ENCODE peak calls at places on chromosomes 13 and 19, in four cellular contexts. U, N, T and W are unnamed samples.
A peak's percentile ranks its signal among the peaks of the same experiment; 100 is the strongest.

GRCh38 chr13:108961542-108962125 is 332.2 kb downstream of the MYO16 start:
- DNase-seq in T (peak; percentile 60), U (peak; percentile 47), N (peak; percentile 62), W (peak; percentile 19)

GRCh38 chr13:71320452-71320851 is 546.6 kb downstream of the DACH1 start:
- DNase-seq in N (peak; percentile 41), U (peak; percentile 3), T (peak; percentile 31), W (no peak)

GRCh38 chr13:110448230-110448629 is 113.3 kb downstream of the RAB20 start:
- DNase-seq in N (peak; percentile 86), T (no peak), U (no peak), W (peak; percentile 69)

GRCh38 chr13:71619096-71619495 is 247.9 kb downstream of the DACH1 start:
- DNase-seq in U (no peak), N (no peak), T (no peak), W (no peak)

GRCh38 chr13:108551674-108552073 is 77.7 kb upstream of the MYO16 start:
- DNase-seq in T (no peak), U (no peak), N (no peak), W (no peak)

GRCh38 chr13:50208826-50209335 is 193.6 kb downstream of the KCNRG start:
- DNase-seq in N (peak; percentile 76), U (peak; percentile 89), T (peak; percentile 77), W (no peak)

GRCh38 chr19:35208121-35208520 is 20.4 kb downstream of the FAM187B start:
- DNase-seq in T (no peak), N (no peak), U (no peak), W (no peak)

GRCh38 chr13:113647351-113648217 is 10.4 kb downstream of the ATP4B start:
- DNase-seq in N (no peak), U (no peak), T (peak; percentile 49), W (no peak)

GRCh38 chr13:100106705-100107104 is 17.8 kb downstream of the PCCA start:
- DNase-seq in U (no peak), N (no peak), T (no peak), W (no peak)

GRCh38 chr13:72397265-72397664 is 330.2 kb downstream of the MZT1 start:
- DNase-seq in T (no peak), U (no peak), N (no peak), W (no peak)

GRCh38 chr13:29758591-29759114 is 91.8 kb downstream of the UBL3 start:
- DNase-seq in N (no peak), T (no peak), U (peak; percentile 13), W (no peak)

GRCh38 chr19:58117841-58118575 is 20.0 kb upstream of the ZSCAN18 start:
- DNase-seq in N (no peak), T (no peak), U (no peak), W (no peak)

GRCh38 chr19:40542197-40542859 is 34.3 kb upstream of the SHKBP1 start:
- DNase-seq in N (peak; percentile 60), U (no peak), T (no peak), W (no peak)

GRCh38 chr13:31009166-31009565 is 76.7 kb downstream of the TEX26 start:
- DNase-seq in T (no peak), U (no peak), N (no peak), W (peak; percentile 38)

GRCh38 chr19:52638601-52639000 is 446 bp upstream of the ZNF83 start:
- DNase-seq in T (no peak), N (peak; percentile 69), U (peak; percentile 40), W (no peak)

GRCh38 chr13:108676620-108677019 is 47.2 kb downstream of the MYO16 start:
- DNase-seq in T (no peak), U (no peak), N (no peak), W (no peak)

GRCh38 chr19:13557756-13558398 is 51.6 kb upstream of the CACNA1A start:
- DNase-seq in N (no peak), U (no peak), T (no peak), W (no peak)

GRCh38 chr13:61777902-61778301 is 362.3 kb upstream of the PCDH20 start:
- DNase-seq in U (no peak), N (no peak), T (no peak), W (no peak)

GRCh38 chr19:51546650-51547396 is 15.4 kb upstream of the SIGLEC6 start:
- DNase-seq in U (peak; percentile 98), T (peak; percentile 91), N (peak; percentile 9), W (no peak)

GRCh38 chr19:7969560-7969949 is 26.1 kb upstream of the TIMM44 start:
- DNase-seq in N (no peak), U (no peak), T (no peak), W (no peak)

GRCh38 chr19:39319892-39320168 is 833 bp downstream of the LRFN1 start:
- DNase-seq in U (no peak), T (no peak), N (no peak), W (no peak)

GRCh38 chr19:35042954-35043604 is 1.6 kb downstream of the HPN start:
- DNase-seq in N (no peak), T (no peak), U (no peak), W (no peak)

GRCh38 chr19:33192010-33192409 is 2.1 kb upstream of the LRP3 start:
- DNase-seq in N (no peak), T (no peak), U (no peak), W (no peak)

GRCh38 chr13:97459215-97459772 is 25.3 kb downstream of the RAP2A start:
- DNase-seq in N (no peak), U (no peak), T (no peak), W (no peak)

GRCh38 chr13:112968910-112969691 is at the start of gene MCF2L:
- DNase-seq in N (peak; percentile 31), T (peak; percentile 10), U (no peak), W (no peak)

GRCh38 chr19:4446801-4447200 is 10.8 kb downstream of the UBXN6 start:
- DNase-seq in N (no peak), U (no peak), T (no peak), W (no peak)

GRCh38 chr19:44603201-44603945 is 10.0 kb upstream of the IGSF23 start:
- DNase-seq in N (peak; percentile 99), U (no peak), T (peak; percentile 98), W (no peak)

GRCh38 chr19:13091400-13092161 is 11.1 kb downstream of the LYL1 start:
- DNase-seq in U (no peak), T (peak; percentile 93), N (peak; percentile 75), W (no peak)

GRCh38 chr19:8355631-8356402 is 8.1 kb upstream of the ANGPTL4 start:
- DNase-seq in T (peak; percentile 97), U (peak; percentile 86), N (peak; percentile 98), W (peak; percentile 84)

GRCh38 chr13:112692586-112692985 is 2.7 kb downstream of the ATP11A start:
- DNase-seq in T (no peak), N (no peak), U (no peak), W (no peak)

GRCh38 chr13:111326981-111327642 is 6.7 kb downstream of the TEX29 start:
- DNase-seq in U (no peak), N (no peak), T (no peak), W (no peak)

GRCh38 chr13:52849727-52850395 is 1.4 kb upstream of the PCDH8 start:
- DNase-seq in N (no peak), U (no peak), T (no peak), W (no peak)

GRCh38 chr19:7326105-7326877 is 22.4 kb upstream of the ARHGEF18 start:
- DNase-seq in T (peak; percentile 22), U (peak; percentile 69), N (no peak), W (peak; percentile 2)

GRCh38 chr13:34156841-34157365 is 339.0 kb downstream of the RFC3 start:
- DNase-seq in T (peak; percentile 99), N (peak; percentile 95), U (peak; percentile 1), W (peak; percentile 87)

GRCh38 chr19:50238043-50238442 is 34.6 kb downstream of the MYH14 start:
- DNase-seq in U (no peak), T (no peak), N (no peak), W (no peak)

GRCh38 chr19:50242586-50242985 is 39.2 kb downstream of the MYH14 start:
- DNase-seq in U (no peak), N (no peak), T (no peak), W (no peak)

GRCh38 chr19:50244695-50245094 is 41.3 kb downstream of the MYH14 start:
- DNase-seq in U (no peak), N (no peak), T (no peak), W (no peak)

GRCh38 chr19:50239916-50240585 is 36.6 kb downstream of the MYH14 start:
- DNase-seq in U (no peak), T (no peak), N (no peak), W (no peak)
- H3K9me1 ChIP-seq in U (no peaks in the 10 kb centered on the region), T (no peaks in the 10 kb centered on the region), N (no peaks in the 10 kb centered on the region), W (no peaks in the 10 kb centered on the region)

DNA sequence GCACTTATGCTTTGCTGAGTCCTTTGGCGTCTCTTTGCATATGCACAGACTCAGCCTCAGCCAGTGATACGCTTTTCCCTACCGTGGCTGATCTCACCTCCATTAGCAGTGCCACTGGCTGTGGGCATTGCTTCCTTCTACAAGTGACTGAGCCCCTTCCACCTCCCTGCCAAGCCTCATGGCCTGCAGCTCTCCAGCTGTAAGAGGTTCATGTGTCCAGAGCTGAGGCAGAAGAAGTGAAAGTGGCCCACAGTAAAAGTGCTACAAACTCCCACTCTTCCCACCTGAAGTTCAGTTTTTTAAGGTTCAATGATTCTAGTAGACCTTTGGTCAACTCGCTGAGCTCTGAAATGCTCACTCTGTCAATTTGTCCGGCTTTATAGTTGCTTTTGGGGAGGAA is 44.7 kb downstream of the SMARCA4 start:
- DNase-seq in N (no peak), U (no peak), T (no peak), W (no peak)
- H3K9me1 ChIP-seq in N (no peaks in the 10 kb centered on the region), U (no peaks in the 10 kb centered on the region), T (no peaks in the 10 kb centered on the region), W (no peaks in the 10 kb centered on the region)

GRCh38 chr13:91165758-91166157 is 181.7 kb upstream of the MIR17HG start:
- DNase-seq in N (no peak), T (no peak), U (no peak), W (no peak)

GRCh38 chr13:91166714-91167511 is 180.6 kb upstream of the MIR17HG start:
- DNase-seq in U (no peak), N (no peak), T (no peak), W (no peak)

GRCh38 chr13:91157273-91158014 is 190.0 kb upstream of the MIR17HG start:
- DNase-seq in T (no peak), U (no peak), N (no peak), W (no peak)

GRCh38 chr13:91158015-91158390 is 189.5 kb upstream of the MIR17HG start:
- DNase-seq in U (no peak), N (no peak), T (no peak), W (no peak)

GRCh38 chr13:91162180-91162579 is 185.3 kb upstream of the MIR17HG start:
- DNase-seq in T (no peak), N (no peak), U (no peak), W (no peak)
- H3K9me1 ChIP-seq in T (no peaks in the 10 kb centered on the region), N (no peaks in the 10 kb centered on the region), U (no peaks in the 10 kb centered on the region), W (no peaks in the 10 kb centered on the region)

GRCh38 chr13:39913339-39913738 is 257.9 kb downstream of the COG6 start:
- DNase-seq in U (no peak), T (no peak), N (no peak), W (no peak)

GRCh38 chr13:39913928-39914327 is 258.5 kb downstream of the COG6 start:
- DNase-seq in T (peak; percentile 44), N (no peak), U (no peak), W (peak; percentile 4)

GRCh38 chr13:39918837-39919236 is 263.4 kb downstream of the COG6 start:
- DNase-seq in U (no peak), T (no peak), N (no peak), W (no peak)

GRCh38 chr13:39915418-39915817 is 260.0 kb downstream of the COG6 start:
- DNase-seq in U (no peak), N (no peak), T (no peak), W (no peak)

DNA sequence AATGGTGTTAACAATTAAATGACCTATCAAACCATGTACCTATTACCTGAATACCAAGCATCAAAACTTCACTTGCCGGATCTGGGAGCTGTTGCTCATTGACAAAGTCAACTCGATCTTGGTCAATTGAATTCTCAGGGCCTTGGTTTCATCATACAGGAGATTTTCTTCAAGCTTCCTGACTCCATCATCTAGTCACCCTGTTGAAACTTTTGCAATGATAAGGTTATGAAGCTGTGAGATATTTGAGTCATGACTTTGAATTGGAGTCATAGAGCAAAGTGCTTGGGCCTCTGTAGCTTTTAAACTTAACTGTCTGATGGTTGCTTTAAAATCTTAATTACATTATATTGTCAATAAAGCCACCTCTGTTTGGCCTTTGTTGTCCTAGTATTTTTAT is 260.9 kb downstream of the COG6 start:
- DNase-seq in T (no peak), U (no peak), N (no peak), W (no peak)
- H3K9me1 ChIP-seq in T (no peaks in the 10 kb centered on the region), U (no peaks in the 10 kb centered on the region), N (no peaks in the 10 kb centered on the region), W (no peaks in the 10 kb centered on the region)